ENCODE peak calls at places on chromosomes 11 and 22, in five cellular contexts. X is H9, Y is mammary epithelial cell, I is astrocyte, G is fibroblast of lung. O is an unnamed sample.

GRCh38 chr11:119206512-119207299 is 567 bp downstream of the CBL start:
- DNase-seq in X (peak; percentile 62), Y (no peak), I (no peak), G (peak; percentile 24), O (no peak)

GRCh38 chr11:120054016-120054752 is 83.7 kb downstream of the TRIM29 start:
- DNase-seq in G (no peak), Y (no peak), X (peak; percentile 5), I (no peak), O (no peak)

GRCh38 chr22:47196881-47197701 is 434.6 kb downstream of the TBC1D22A start:
- DNase-seq in G (no peak), Y (no peak), X (peak; percentile 22), I (no peak), O (peak; percentile 55)

GRCh38 chr22:19150482-19151328 is 613 bp upstream of the GSC2 start:
- DNase-seq in I (no peak), X (no peak), Y (no peak), G (no peak), O (no peak)

GRCh38 chr11:111829185-111829968 is 42.0 kb downstream of the ALG9 start:
- DNase-seq in G (no peak), X (no peak), I (no peak), Y (no peak), O (no peak)

GRCh38 chr11:102940714-102941588 is 14.6 kb downstream of the MMP13 start:
- DNase-seq in X (peak; percentile 59), I (peak; percentile 46), G (peak; percentile 58), Y (peak; percentile 66), O (no peak)

GRCh38 chr22:45968751-45969413 is 8.1 kb downstream of the WNT7B start:
- DNase-seq in Y (peak; percentile 86), G (peak; percentile 98), I (peak; percentile 95), X (no peak), O (no peak)

GRCh38 chr11:58742981-58743880 is 11.5 kb upstream of the GLYAT start:
- DNase-seq in G (no peak), Y (no peak), I (no peak), X (no peak), O (no peak)

GRCh38 chr11:118239509-118239908 is 12.7 kb downstream of the MPZL3 start:
- DNase-seq in Y (no peak), I (no peak), X (no peak), G (no peak), O (no peak)

GRCh38 chr22:29116397-29117123 is 43.7 kb downstream of the KREMEN1 start:
- DNase-seq in X (no peak), Y (no peak), I (peak; percentile 37), G (peak; percentile 31), O (no peak)

GRCh38 chr11:33863418-33864172 is 28.3 kb downstream of the LMO2 start:
- DNase-seq in X (no peak), Y (no peak), G (no peak), I (no peak), O (no peak)

GRCh38 chr11:46541593-46542371 is 52.0 kb downstream of the AMBRA1 start:
- DNase-seq in G (no peak), Y (no peak), I (no peak), X (no peak), O (no peak)

GRCh38 chr11:67700141-67700540 is 25.7 kb upstream of the ALDH3B2 start:
- DNase-seq in Y (no peak), X (no peak), G (no peak), I (no peak), O (no peak)

GRCh38 chr11:65539401-65540289 is 14.8 kb downstream of the SCYL1 start:
- DNase-seq in G (no peak), Y (peak; percentile 60), X (peak; percentile 84), I (no peak), O (peak; percentile 95)

GRCh38 chr11:126485021-126485781 is 129.7 kb downstream of the ST3GAL4 start:
- DNase-seq in I (peak; percentile 13), G (peak; percentile 40), Y (peak; percentile 14), X (no peak), O (no peak)

GRCh38 chr11:33585564-33585963 is 115.1 kb downstream of the C11orf91 start:
- DNase-seq in X (no peak), Y (no peak), G (no peak), I (no peak), O (no peak)

GRCh38 chr11:34363363-34364084 is 5.7 kb upstream of the ABTB2 start:
- DNase-seq in X (no peak), Y (no peak), I (no peak), G (no peak), O (no peak)

GRCh38 chr11:38282718-38283117 is 1684.7 kb upstream of the RAG2 start:
- DNase-seq in Y (no peak), X (no peak), I (no peak), G (no peak), O (no peak)

GRCh38 chr11:120181446-120181992 is 29.3 kb upstream of the OAF start:
- DNase-seq in Y (no peak), X (no peak), I (no peak), G (no peak), O (peak; percentile 19)

GRCh38 chr11:1939006-1939626 is 8.0 kb upstream of the MRPL23 start:
- DNase-seq in Y (no peak), G (no peak), X (no peak), I (no peak), O (peak; percentile 64)

GRCh38 chr11:67238894-67239794 is 27.1 kb upstream of the GRK2 start:
- DNase-seq in G (no peak), I (no peak), Y (peak; percentile 41), X (no peak), O (no peak)

DNA sequence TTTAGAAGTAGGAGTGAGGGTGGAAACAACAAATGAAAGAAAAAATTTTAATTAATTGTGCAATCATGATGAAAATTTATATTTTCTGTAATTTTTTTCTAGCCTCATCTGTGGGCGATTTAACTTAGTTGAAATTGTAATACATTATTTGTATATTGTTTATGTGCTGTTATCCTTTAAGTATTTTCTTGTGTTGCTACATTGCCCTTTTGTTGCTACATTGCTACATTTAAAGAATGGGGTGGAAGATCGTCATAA is 106.2 kb upstream of the OR4B1 start:
- DNase-seq in Y (no peak), I (no peak), G (no peak), X (no peak), O (no peak)
- H3K9ac ChIP-seq in Y (no peak overlapping the region), I (no peak overlapping the region), G (no peak overlapping the region), X (no peak overlapping the region), O (no peak overlapping the region)

DNA sequence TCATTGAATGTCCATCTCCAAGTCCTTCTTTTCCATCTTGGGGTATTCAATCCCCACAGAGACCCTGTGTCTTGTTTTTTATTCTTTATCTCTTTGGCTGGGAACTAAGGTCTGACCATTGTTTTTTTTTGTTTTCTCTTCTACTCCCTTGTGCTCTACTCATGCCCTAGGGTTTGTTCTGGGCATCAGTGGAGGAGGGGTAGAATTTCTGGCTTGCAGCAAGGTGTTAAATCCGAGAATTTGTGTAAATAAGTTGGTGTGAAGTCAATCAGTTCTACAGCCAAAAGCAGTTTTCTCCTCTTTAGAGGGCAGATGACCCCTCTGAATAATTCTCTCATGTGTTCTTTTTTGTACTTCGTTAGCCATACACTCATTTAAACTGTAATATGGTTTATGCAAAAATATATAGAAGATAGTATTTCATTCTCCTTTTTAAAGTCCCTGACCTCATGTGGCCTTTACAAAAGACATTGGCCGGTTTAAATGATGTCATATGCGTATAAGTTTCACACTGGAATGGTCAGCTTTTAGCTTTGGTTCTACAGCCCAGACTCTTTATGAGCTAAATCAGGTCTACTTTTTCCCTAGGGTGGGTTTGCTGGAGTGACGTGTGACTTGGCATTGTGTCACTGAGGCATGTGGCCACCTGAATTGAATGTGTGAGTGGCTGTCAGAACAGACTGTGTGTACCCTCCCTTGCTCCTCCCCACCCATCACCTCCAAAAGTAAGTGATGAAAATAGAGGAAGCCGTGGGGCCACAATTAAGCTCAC is 10.9 kb downstream of the CECR2 start:
- DNase-seq in I (no peak), X (no peak), G (no peak), Y (no peak), O (no peak)
- H3K9ac ChIP-seq in I (no peak overlapping the region), X (no peak overlapping the region), G (no peak overlapping the region), Y (no peak overlapping the region), O (no peak overlapping the region)

GRCh38 chr11:77191429-77191822 is 63.4 kb downstream of the MYO7A start:
- DNase-seq in I (no peak), G (no peak), X (no peak), Y (peak; percentile 31), O (peak; percentile 59)
- H3K9ac ChIP-seq in I (no peak overlapping the region), G (no peak overlapping the region), X (no peak overlapping the region), Y (peak overlapping the region; percentile 73), O (peak overlapping the region; percentile 16)

GRCh38 chr22:21947040-21948014 is 5.3 kb downstream of the PPM1F start:
- DNase-seq in X (peak; percentile 57), G (peak; percentile 71), I (peak; percentile 59), Y (peak; percentile 57), O (no peak)
- H3K9ac ChIP-seq in X (no peak overlapping the region), G (no peak overlapping the region), I (peak overlapping the region; percentile 66), Y (peak overlapping the region; percentile 45), O (peak overlapping the region; percentile 7)

GRCh38 chr22:18032455-18033101 is 8.2 kb upstream of the MICAL3 start:
- DNase-seq in X (no peak), Y (peak; percentile 96), G (peak; percentile 89), I (peak; percentile 81), O (no peak)
- H3K9ac ChIP-seq in X (no peak overlapping the region), Y (peak overlapping the region; percentile 80), G (no peak overlapping the region), I (peak overlapping the region; percentile 69), O (no peak overlapping the region)

GRCh38 chr11:313787-314547 is at the start of gene IFITM1:
- DNase-seq in Y (peak; percentile 33), I (peak; percentile 60), G (peak; percentile 68), X (no peak), O (peak; percentile 72)

GRCh38 chr11:315051-315481 is 1.2 kb downstream of the IFITM1 start:
- DNase-seq in X (no peak), I (no peak), Y (no peak), G (no peak), O (peak; percentile 54)

GRCh38 chr11:315516-315994 is 1.7 kb downstream of the IFITM1 start:
- DNase-seq in I (no peak), G (no peak), Y (no peak), X (no peak), O (peak; percentile 77)

GRCh38 chr11:316891-317291 is 3.1 kb downstream of the IFITM1 start:
- DNase-seq in X (peak; percentile 36), I (no peak), Y (no peak), G (no peak), O (no peak)

GRCh38 chr11:316031-316701 is 2.3 kb downstream of the IFITM1 start:
- DNase-seq in I (no peak), G (no peak), X (peak; percentile 36), Y (no peak), O (peak; percentile 88)
- H3K9ac ChIP-seq in I (no peak overlapping the region), G (no peak overlapping the region), X (no peak overlapping the region), Y (no peak overlapping the region), O (no peak overlapping the region)